ENCODE peak calls at places on chromosomes 11 and 22, in six cellular contexts. A, K, L, V, G and N are unnamed samples.

GRCh38 chr22:24076091-24076867 is 65.2 kb downstream of the CABIN1 start:
- DNase-seq in G (no peak), K (no peak), L (no peak), V (no peak), A (no peak), N (no peak)

GRCh38 chr11:85748455-85748891 is 62.5 kb downstream of the SYTL2 start:
- DNase-seq in A (no peak), V (no peak), K (no peak), G (no peak), L (no peak), N (no peak)

GRCh38 chr11:118856314-118856713 is 27.4 kb upstream of the CXCR5 start:
- DNase-seq in K (no peak), G (no peak), L (no peak), A (no peak), V (no peak), N (no peak)

GRCh38 chr11:126393143-126393542 is 37.7 kb downstream of the ST3GAL4 start:
- DNase-seq in A (no peak), V (no peak), K (no peak), L (no peak), G (no peak), N (no peak)

GRCh38 chr11:74204692-74205091 is 33.6 kb downstream of the PPME1 start:
- DNase-seq in L (no peak), K (peak; percentile 20), V (no peak), G (no peak), A (no peak), N (no peak)

GRCh38 chr11:76694664-76695063 is 24.1 kb upstream of the LRRC32 start:
- DNase-seq in G (no peak), A (peak; percentile 83), K (peak; percentile 85), L (no peak), V (no peak), N (peak; percentile 24)

GRCh38 chr22:35355744-35356420 is 25.0 kb upstream of the HMOX1 start:
- DNase-seq in G (no peak), A (no peak), K (no peak), L (no peak), V (no peak), N (no peak)

GRCh38 chr22:19086944-19087343 is 35.3 kb downstream of the DGCR2 start:
- DNase-seq in G (no peak), V (no peak), A (peak; percentile 53), L (no peak), K (peak; percentile 64), N (no peak)

GRCh38 chr22:23248583-23248982 is 68.3 kb downstream of the BCR start:
- DNase-seq in L (no peak), V (no peak), A (peak; percentile 44), G (no peak), K (peak; percentile 78), N (peak; percentile 10)